ENCODE peak calls at places on chromosomes 12 and 14, in eight cellular contexts. U is NCI-H1436; F is BJ; X is lower leg skin; L is posterior cingulate gyrus; I is activated naive CD4-positive, alpha-beta T cell treated with anti-CD3 and anti-CD28 coated beads for 36 hours; C is T-cell; Q is NCI-H345. Z is an unnamed sample.

GRCh38 chr12:66240106-66240820 is 51.2 kb downstream of the IRAK3 start:
- DNase-seq in U (no peak), F (no peak), I (no peak), C (no peak), X (no peak), Q (no peak), L (no peak), Z (no peak)

GRCh38 chr14:98177551-98177950 is 1094.4 kb downstream of the BCL11B start:
- DNase-seq in F (no peak), X (no peak), U (no peak), L (no peak), Q (no peak), C (no peak), I (peak; percentile 95), Z (no peak)

GRCh38 chr12:95637471-95638155 is 86.3 kb upstream of the USP44 start:
- DNase-seq in U (no peak), Q (no peak), X (no peak), I (no peak), F (peak; percentile 95), L (no peak), C (no peak), Z (no peak)

GRCh38 chr12:63362801-63363200 is 211.8 kb upstream of the AVPR1A start:
- DNase-seq in Q (no peak), X (no peak), L (no peak), F (peak; percentile 3), I (no peak), C (no peak), U (no peak), Z (no peak)

GRCh38 chr14:50475460-50475859 is 56.9 kb downstream of the MAP4K5 start:
- DNase-seq in Q (peak; percentile 6), L (no peak), X (no peak), I (no peak), F (no peak), U (no peak), C (no peak), Z (no peak)

GRCh38 chr12:103880299-103881142 is 39.5 kb upstream of the NT5DC3 start:
- DNase-seq in U (peak; percentile 48), L (no peak), F (no peak), Q (peak; percentile 96), C (no peak), X (no peak), I (peak; percentile 62), Z (no peak)

GRCh38 chr12:13203028-13203922 is 6.7 kb downstream of the EMP1 start:
- DNase-seq in C (no peak), Q (no peak), I (peak; percentile 39), F (no peak), X (peak; percentile 80), L (no peak), U (no peak), Z (no peak)

GRCh38 chr14:43155258-43155657 is 1351.8 kb downstream of the FSCB start:
- DNase-seq in U (no peak), X (no peak), F (no peak), L (no peak), I (no peak), C (no peak), Q (no peak), Z (no peak)

GRCh38 chr12:44206045-44206444 is 370.2 kb downstream of the TMEM117 start:
- DNase-seq in C (no peak), L (no peak), U (no peak), F (no peak), X (no peak), Q (no peak), I (no peak), Z (no peak)

GRCh38 chr12:12792421-12792820 is 7.0 kb downstream of the APOLD1 start:
- DNase-seq in U (no peak), F (no peak), L (no peak), I (no peak), Q (no peak), C (no peak), X (no peak), Z (no peak)

GRCh38 chr14:77027538-77028383 is 747 bp downstream of the IRF2BPL start:
- DNase-seq in F (no peak), Q (peak; percentile 74), U (peak; percentile 68), I (peak; percentile 75), L (peak; percentile 65), C (peak; percentile 61), X (no peak), Z (peak; percentile 48)

GRCh38 chr14:21768116-21768874 is 94.7 kb upstream of the OR4E1 start:
- DNase-seq in I (peak; percentile 39), F (no peak), Q (peak; percentile 15), C (no peak), U (no peak), L (no peak), X (no peak), Z (no peak)

GRCh38 chr12:115755061-115755751 is 522.3 kb downstream of the MED13L start:
- DNase-seq in X (no peak), Q (no peak), C (no peak), U (no peak), F (no peak), I (no peak), L (no peak), Z (no peak)

GRCh38 chr14:23941669-23942068 is 11.9 kb upstream of the DHRS4 start:
- DNase-seq in I (no peak), U (no peak), Q (no peak), F (no peak), C (no peak), L (no peak), X (no peak), Z (no peak)

GRCh38 chr14:53217283-53217994 is 64.3 kb upstream of the DDHD1 start:
- DNase-seq in Q (peak; percentile 87), I (peak; percentile 79), X (peak; percentile 48), F (peak; percentile 2), L (peak; percentile 54), U (peak; percentile 83), C (peak; percentile 54), Z (no peak)

GRCh38 chr12:32139064-32139421 is 32.4 kb downstream of the BICD1 start:
- DNase-seq in F (no peak), U (no peak), X (no peak), Q (no peak), L (no peak), I (peak; percentile 74), C (no peak), Z (no peak)

GRCh38 chr14:52131640-52132320 is 62.9 kb upstream of the NID2 start:
- DNase-seq in F (no peak), L (no peak), X (peak; percentile 57), U (peak; percentile 85), C (peak; percentile 3), I (peak; percentile 72), Q (peak; percentile 89), Z (peak; percentile 23)

GRCh38 chr14:58296731-58297130 is 1.6 kb upstream of the ARID4A start:
- DNase-seq in L (no peak), U (no peak), F (no peak), C (no peak), Q (no peak), X (no peak), I (no peak), Z (no peak)

GRCh38 chr12:127174881-127175280 is 1092.1 kb upstream of the TMEM132C start:
- DNase-seq in U (no peak), Q (no peak), C (no peak), L (no peak), F (peak; percentile 61), X (no peak), I (no peak), Z (no peak)

GRCh38 chr12:46382425-46382973 is 9.9 kb upstream of the SLC38A2 start:
- DNase-seq in X (no peak), I (no peak), Q (no peak), C (no peak), U (no peak), F (no peak), L (no peak), Z (no peak)

GRCh38 chr12:57832966-57833365 is 13.6 kb downstream of the CTDSP2 start:
- DNase-seq in L (no peak), Q (no peak), F (no peak), U (no peak), I (no peak), C (no peak), X (no peak), Z (no peak)

GRCh38 chr14:80587096-80587724 is 354.3 kb downstream of the CEP128 start:
- DNase-seq in L (no peak), Q (peak; percentile 15), X (no peak), C (no peak), U (no peak), F (no peak), I (peak; percentile 9), Z (no peak)

Z was measured in caudate nucleus.